ENCODE peak calls at places on chromosomes 3 and 15, in five cellular contexts. I is psoas muscle; E is T follicular helper cell; W is neural crest cell; K is activated T-cell treated with anti-CD3 and anti-CD28 coated beads, Interleukin-2, amount 50 U/mL, for 72 hours. N is an unnamed sample.

GRCh38 chr3:13871791-13872190 is 8.1 kb downstream of the WNT7A start:
- DNase-seq in I (no peak), E (no peak), W (no peak), K (no peak), N (no peak)

GRCh38 chr3:196348698-196349097 is 10.5 kb upstream of the TM4SF19 start:
- DNase-seq in I (no peak), E (no peak), W (no peak), K (no peak), N (no peak)

GRCh38 chr15:39922450-39923092 is 2.5 kb upstream of the GPR176 start:
- DNase-seq in I (no peak), E (no peak), W (no peak), K (no peak), N (no peak)

GRCh38 chr3:9422712-9423424 is 25.5 kb downstream of the SETD5 start:
- DNase-seq in I (peak), E (no peak), W (peak), K (peak), N (peak)

GRCh38 chr15:68407141-68407885 is 24.6 kb downstream of the ITGA11 start:
- DNase-seq in I (peak), E (no peak), W (no peak), K (no peak), N (no peak)

GRCh38 chr3:9776896-9777694 is 7.3 kb upstream of the CAMK1 start:
- DNase-seq in I (no peak), E (no peak), W (no peak), K (no peak), N (no peak)

GRCh38 chr3:36372534-36372935 is 7.8 kb upstream of the STAC start:
- DNase-seq in I (no peak), E (no peak), W (no peak), K (no peak), N (peak)

GRCh38 chr3:133527306-133527705 is 46.2 kb upstream of the CDV3 start:
- DNase-seq in I (no peak), E (no peak), W (no peak), K (no peak), N (no peak)

GRCh38 chr3:194782767-194783404 is 97.2 kb downstream of the FAM43A start:
- DNase-seq in I (no peak), E (no peak), W (no peak), K (no peak), N (peak)

GRCh38 chr15:101048191-101049011 is 129.2 kb downstream of the LRRK1 start:
- DNase-seq in I (no peak), E (no peak), W (peak), K (no peak), N (no peak)

GRCh38 chr15:70627734-70628541 is 135.4 kb downstream of the UACA start:
- DNase-seq in I (no peak), E (no peak), W (no peak), K (no peak), N (no peak)

GRCh38 chr15:64348455-64348854 is 7.5 kb downstream of the CSNK1G1 start:
- DNase-seq in I (no peak), E (no peak), W (no peak), K (no peak), N (peak)

GRCh38 chr15:92273732-92274131 is 119.9 kb upstream of the ST8SIA2 start:
- DNase-seq in I (no peak), E (no peak), W (no peak), K (no peak), N (no peak)

GRCh38 chr3:145013931-145014330 is 1042.3 kb downstream of the DIPK2A start:
- DNase-seq in I (no peak), E (no peak), W (no peak), K (no peak), N (no peak)

GRCh38 chr3:71927505-71928066 is 142.6 kb upstream of the PROK2 start:
- DNase-seq in I (no peak), E (no peak), W (no peak), K (no peak), N (no peak)

GRCh38 chr15:77406846-77407245 is 13.1 kb downstream of the PEAK1 start:
- DNase-seq in I (no peak), E (no peak), W (no peak), K (no peak), N (no peak)

GRCh38 chr3:11085078-11085840 is 69.0 kb upstream of the HRH1 start:
- DNase-seq in I (no peak), E (no peak), W (no peak), K (no peak), N (peak)

GRCh38 chr3:36786921-36787890 is 22.9 kb upstream of the DCLK3 start:
- DNase-seq in I (no peak), E (no peak), W (no peak), K (no peak), N (no peak)

GRCh38 chr3:138359549-138360271 is 11.3 kb downstream of the MRAS start:
- DNase-seq in I (no peak), E (no peak), W (no peak), K (no peak), N (no peak)

GRCh38 chr15:80367094-80367493 is 37.1 kb upstream of the ARNT2 start:
- DNase-seq in I (no peak), E (no peak), W (peak), K (no peak), N (peak)

GRCh38 chr15:68413363-68414255 is 18.4 kb downstream of the ITGA11 start:
- DNase-seq in I (peak), E (no peak), W (no peak), K (no peak), N (no peak)

GRCh38 chr15:35307676-35308075 is 222.6 kb upstream of the NANOGP8 start:
- DNase-seq in I (no peak), E (no peak), W (no peak), K (no peak), N (no peak)

GRCh38 chr3:52062499-52062898 is 6.1 kb upstream of the DUSP7 start:
- DNase-seq in I (peak), E (no peak), W (no peak), K (no peak), N (peak)

GRCh38 chr3:13718437-13718836 is 161.4 kb downstream of the WNT7A start:
- DNase-seq in I (no peak), E (no peak), W (no peak), K (no peak), N (no peak)

GRCh38 chr3:23648965-23649328 is 156.8 kb upstream of the UBE2E1 start:
- DNase-seq in I (no peak), E (no peak), W (no peak), K (no peak), N (no peak)

GRCh38 chr15:70271422-70272088 is 173.8 kb upstream of the TLE3 start:
- DNase-seq in I (peak), E (no peak), W (no peak), K (no peak), N (peak)

GRCh38 chr15:98907921-98908490 is 99.6 kb downstream of the PGPEP1L start:
- DNase-seq in I (no peak), E (no peak), W (no peak), K (no peak), N (no peak)

GRCh38 chr3:190225186-190225692 is 97.0 kb downstream of the CLDN1 start:
- DNase-seq in I (no peak), E (no peak), W (no peak), K (no peak), N (peak)

GRCh38 chr3:125340121-125340520 is 35.0 kb downstream of the ZNF148 start:
- DNase-seq in I (no peak), E (no peak), W (no peak), K (no peak), N (no peak)

GRCh38 chr3:10950476-10951294 is 41.9 kb upstream of the SLC6A1 start:
- DNase-seq in I (no peak), E (no peak), W (peak), K (no peak), N (peak)

GRCh38 chr15:84570164-84570692 is 30.6 kb upstream of the ZSCAN2 start:
- DNase-seq in I (peak), E (peak), W (peak), K (peak), N (peak)

GRCh38 chr3:111851511-111851954 is 7.5 kb upstream of the PHLDB2 start:
- DNase-seq in I (no peak), E (no peak), W (no peak), K (no peak), N (peak)

GRCh38 chr3:126488205-126488604 is 12.5 kb upstream of the ZXDC start:
- DNase-seq in I (no peak), E (no peak), W (no peak), K (no peak), N (no peak)

GRCh38 chr3:190169877-190170276 is 49.2 kb upstream of the P3H2 start:
- DNase-seq in I (no peak), E (no peak), W (no peak), K (no peak), N (no peak)

GRCh38 chr3:36957862-36958686 is 13.2 kb upstream of the TRANK1 start:
- DNase-seq in I (no peak), E (no peak), W (no peak), K (no peak), N (peak)

GRCh38 chr3:177646749-177647148 is 449.5 kb upstream of the TBL1XR1 start:
- DNase-seq in I (no peak), E (no peak), W (no peak), K (peak), N (no peak)

GRCh38 chr15:92921215-92922131 is 21.3 kb downstream of the CHD2 start:
- DNase-seq in I (no peak), E (no peak), W (no peak), K (no peak), N (peak)

GRCh38 chr3:6220361-6220957 is 640.5 kb upstream of the GRM7 start:
- DNase-seq in I (no peak), E (no peak), W (no peak), K (no peak), N (no peak)

GRCh38 chr15:69573815-69574472 is 121.3 kb downstream of the RPLP1 start:
- DNase-seq in I (no peak), E (no peak), W (no peak), K (peak), N (no peak)

N was measured in EL.